ENCODE peak calls at places on chromosomes 3 and 15, in ten cellular contexts. T, C, Q, B, H, Y, K, U, S and W are unnamed samples.

GRCh38 chr15:68578175-68578959 is 426 bp upstream of the CORO2B start:
- DNase-seq in K (peak; percentile 54), U (peak; percentile 84), S (peak; percentile 67), Q (peak; percentile 85), C (no peak), T (peak; percentile 74), Y (peak; percentile 52), B (peak; percentile 38), H (peak; percentile 32), W (peak; percentile 79)

GRCh38 chr3:54873059-54873695 is 54.7 kb downstream of the LRTM1 start:
- DNase-seq in T (no peak), B (no peak), U (no peak), S (no peak), K (no peak), C (no peak), H (no peak), Y (no peak), Q (no peak), W (no peak)

GRCh38 chr3:4571690-4572334 is 78.7 kb downstream of the ITPR1 start:
- DNase-seq in B (no peak), C (no peak), Y (no peak), K (no peak), T (no peak), H (no peak), U (no peak), Q (no peak), S (no peak), W (no peak)

GRCh38 chr15:60116456-60117089 is 112.5 kb downstream of the FOXB1 start:
- DNase-seq in K (no peak), U (no peak), C (no peak), H (no peak), Q (no peak), B (no peak), Y (no peak), S (no peak), T (no peak), W (no peak)

GRCh38 chr3:129560269-129560787 is 17.4 kb downstream of the H1-8 start:
- DNase-seq in B (no peak), U (peak; percentile 93), Q (peak; percentile 80), Y (no peak), H (no peak), K (no peak), C (no peak), T (no peak), S (no peak), W (no peak)

GRCh38 chr3:13712682-13713180 is 163.8 kb downstream of the FBLN2 start:
- DNase-seq in T (no peak), B (no peak), Y (no peak), Q (peak; percentile 6), U (peak; percentile 40), C (no peak), S (peak; percentile 3), K (no peak), H (no peak), W (no peak)

GRCh38 chr3:182787302-182788036 is 5.8 kb upstream of the ATP11B start:
- DNase-seq in U (no peak), H (no peak), C (no peak), K (no peak), B (no peak), Y (no peak), T (no peak), S (no peak), Q (no peak), W (no peak)

GRCh38 chr3:178618907-178619306 is 82.7 kb downstream of the KCNMB2 start:
- DNase-seq in T (no peak), K (no peak), U (no peak), C (no peak), B (no peak), Y (no peak), S (no peak), H (no peak), Q (no peak), W (no peak)

GRCh38 chr3:174330303-174330702 is 528.8 kb upstream of the NAALADL2 start:
- DNase-seq in H (peak; percentile 5), T (no peak), S (no peak), Q (no peak), U (no peak), C (no peak), Y (no peak), B (no peak), K (no peak), W (no peak)

GRCh38 chr15:67717776-67718175 is 107.5 kb upstream of the SKOR1 start:
- DNase-seq in C (no peak), Q (no peak), K (no peak), T (no peak), U (no peak), Y (no peak), H (no peak), B (no peak), S (no peak), W (no peak)

GRCh38 chr3:47715928-47716327 is 65.8 kb downstream of the SMARCC1 start:
- DNase-seq in S (no peak), B (no peak), H (no peak), Q (no peak), U (no peak), K (no peak), T (no peak), C (no peak), Y (no peak), W (no peak)

GRCh38 chr3:148727242-148727641 is 29.5 kb downstream of the AGTR1 start:
- DNase-seq in H (peak; percentile 5), S (no peak), Q (peak; percentile 47), K (no peak), T (peak; percentile 89), B (peak; percentile 65), U (no peak), Y (peak; percentile 45), C (no peak), W (peak; percentile 76)

GRCh38 chr3:51998774-51999173 is 3.1 kb upstream of the RPL29 start:
- DNase-seq in Q (no peak), B (no peak), K (no peak), C (no peak), U (no peak), T (no peak), H (no peak), S (no peak), Y (no peak), W (no peak)

GRCh38 chr3:169552533-169552932 is 111.0 kb downstream of the MECOM start:
- DNase-seq in C (no peak), S (no peak), Y (no peak), B (no peak), K (no peak), H (no peak), Q (no peak), T (no peak), U (no peak), W (no peak)

GRCh38 chr15:31803388-31803884 is 226.9 kb upstream of the CHRNA7 start:
- DNase-seq in Y (no peak), T (no peak), C (no peak), S (no peak), H (no peak), Q (no peak), U (no peak), B (no peak), K (no peak), W (no peak)